ENCODE peak calls at places on chromosomes 4 and X, in ten cellular contexts. Y is psoas muscle, X is omental fat pad, H is endothelial cell, W is B cell, R is transverse colon, I is mammary epithelial cell, J is fibroblast of pulmonary artery, T is foreskin fibroblast, N is Peyer's patch. B is an unnamed sample.

GRCh38 chr4:84529169-84529751 is 30.2 kb upstream of the NKX6-1 start:
- DNase-seq in Y (no peak), X (no peak), H (no peak), W (no peak), R (no peak), I (no peak), J (peak), T (peak), N (no peak), B (no peak)

GRCh38 chr4:76364763-76365162 is 56.2 kb downstream of the CCDC158 start:
- DNase-seq in Y (no peak), X (no peak), H (no peak), W (no peak), R (no peak), I (no peak), J (no peak), T (no peak), N (no peak), B (no peak)

GRCh38 chr4:82643994-82644730 is 82.4 kb upstream of the TMEM150C start:
- DNase-seq in Y (no peak), X (no peak), H (no peak), W (no peak), R (no peak), I (peak), J (peak), T (peak), N (no peak), B (no peak)

GRCh38 chr4:1403591-1404572 is 2.4 kb downstream of the NKX1-1 start:
- DNase-seq in Y (peak), X (no peak), H (no peak), W (no peak), R (no peak), I (no peak), J (no peak), T (peak), N (no peak), B (no peak)

GRCh38 chrX:45669715-45670360 is 469.2 kb upstream of the DIPK2B start:
- DNase-seq in Y (no peak), X (no peak), H (no peak), W (no peak), R (no peak), I (no peak), J (peak), T (peak), N (no peak), B (no peak)

GRCh38 chrX:12563121-12563520 is 228.1 kb upstream of the PRPS2 start:
- DNase-seq in Y (no peak), X (no peak), H (no peak), W (no peak), R (no peak), I (peak), J (peak), T (peak), N (no peak), B (no peak)

GRCh38 chrX:54181196-54181953 is 1.7 kb downstream of the FAM120C start:
- DNase-seq in Y (no peak), X (no peak), H (no peak), W (no peak), R (no peak), I (no peak), J (peak), T (no peak), N (no peak), B (no peak)

GRCh38 chrX:22171287-22172060 is 101.2 kb upstream of the CBLL2 start:
- DNase-seq in Y (no peak), X (no peak), H (no peak), W (no peak), R (no peak), I (peak), J (no peak), T (no peak), N (no peak), B (no peak)

GRCh38 chr4:37970702-37971101 is 10.5 kb downstream of the PTTG2 start:
- DNase-seq in Y (peak), X (peak), H (no peak), W (peak), R (peak), I (peak), J (peak), T (peak), N (peak), B (no peak)

GRCh38 chr4:88705805-88706518 is 8.3 kb upstream of the NAP1L5 start:
- DNase-seq in Y (no peak), X (no peak), H (no peak), W (no peak), R (no peak), I (peak), J (peak), T (peak), N (no peak), B (no peak)

GRCh38 chr4:185224597-185224996 is 15.2 kb downstream of the SNX25 start:
- DNase-seq in Y (no peak), X (no peak), H (no peak), W (no peak), R (no peak), I (no peak), J (no peak), T (no peak), N (no peak), B (no peak)

DNA sequence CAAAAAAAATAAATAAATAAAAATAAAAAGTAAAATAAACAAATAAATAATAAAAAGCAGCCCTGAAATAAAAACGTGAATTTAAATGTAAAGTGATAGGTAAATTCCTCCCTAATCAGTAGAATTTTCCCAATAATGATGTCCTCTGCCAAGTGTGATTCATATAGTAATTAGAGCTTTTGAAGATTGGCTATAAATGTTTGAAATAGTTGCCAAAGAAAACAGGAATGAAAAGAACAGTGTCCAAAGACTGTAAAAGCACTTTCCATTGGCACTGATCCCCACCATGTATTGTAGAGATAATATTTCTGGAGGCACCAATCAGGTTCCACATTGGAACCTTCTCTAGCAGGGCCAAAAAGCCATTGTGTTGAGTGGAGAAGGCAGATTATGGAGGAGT is 25.9 kb upstream of the SMARCAD1 start:
- DNase-seq in Y (no peak), X (no peak), H (no peak), W (no peak), R (no peak), I (no peak), J (no peak), T (no peak), N (no peak), B (no peak)
- TF ChIP-seq CTCF in Y (no peak), X (no peak), H (no peak), W (no peak), R (no peak), I (no peak), J (no peak), T (no peak), N (no peak), B (no peak)

GRCh38 chr4:137129471-137130244 is 402.6 kb downstream of the PCDH18 start:
- DNase-seq in Y (no peak), X (no peak), H (no peak), W (no peak), R (no peak), I (no peak), J (peak), T (peak), N (no peak), B (no peak)

GRCh38 chr4:137122876-137123275 is 409.4 kb downstream of the PCDH18 start:
- DNase-seq in Y (no peak), X (no peak), H (no peak), W (no peak), R (no peak), I (no peak), J (no peak), T (no peak), N (no peak), B (no peak)

GRCh38 chr4:137125011-137125410 is 407.3 kb downstream of the PCDH18 start:
- DNase-seq in Y (peak), X (no peak), H (no peak), W (no peak), R (no peak), I (peak), J (peak), T (peak), N (no peak), B (no peak)

DNA sequence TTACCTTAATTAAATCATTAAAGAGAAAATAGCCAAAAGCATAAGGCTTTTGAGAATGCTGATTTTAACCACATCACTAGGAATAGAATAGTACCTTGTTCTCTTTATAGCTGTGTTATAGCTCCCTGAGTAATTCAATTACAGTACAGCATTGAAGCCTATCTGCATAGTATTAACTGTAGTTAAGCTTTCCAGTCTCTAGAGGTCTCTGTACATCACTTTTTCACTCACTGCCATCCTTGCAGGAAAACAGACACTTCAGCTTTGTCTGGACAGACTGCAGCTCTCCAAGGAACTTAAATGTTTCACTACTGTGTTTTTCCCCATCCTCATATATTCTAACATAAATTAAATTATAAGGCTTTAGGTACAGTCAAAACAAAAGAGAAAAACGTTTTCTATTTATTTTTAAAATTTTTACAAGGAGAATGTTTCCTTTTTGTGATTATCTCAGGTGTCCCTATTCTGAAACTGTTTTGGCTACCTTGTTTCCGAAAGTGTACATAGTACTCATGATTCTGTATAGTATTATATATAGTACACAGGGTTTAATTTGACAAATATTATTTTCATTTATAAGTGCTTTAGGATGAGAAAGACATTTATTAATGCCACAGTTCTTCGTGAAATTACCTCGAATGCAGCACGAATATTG is 407.9 kb downstream of the PCDH18 start:
- DNase-seq in Y (no peak), X (no peak), H (no peak), W (no peak), R (no peak), I (peak), J (peak), T (peak), N (no peak), B (no peak)
- TF ChIP-seq CTCF in Y (peak), X (no peak), H (peak), W (no peak), R (peak), I (peak), J (peak), T (peak), N (no peak), B (peak)

GRCh38 chr4:139655116-139655515 is 10.5 kb upstream of the MGST2 start:
- DNase-seq in Y (no peak), X (no peak), H (peak), W (no peak), R (no peak), I (peak), J (peak), T (peak), N (no peak), B (no peak)
- TF ChIP-seq CTCF in Y (peak), X (no peak), H (no peak), W (no peak), R (peak), I (peak), J (peak), T (peak), N (no peak), B (no peak)

GRCh38 chr4:86898562-86898961 is 6.3 kb upstream of the C4orf36 start:
- DNase-seq in Y (no peak), X (no peak), H (no peak), W (no peak), R (no peak), I (no peak), J (peak), T (no peak), N (no peak), B (no peak)
- TF ChIP-seq CTCF in Y (peak), X (no peak), H (no peak), W (no peak), R (no peak), I (peak), J (peak), T (no peak), N (no peak), B (no peak)